ENCODE peak calls at places on chromosome 7, in four cellular contexts. V is OCI-M1, E is NCI-H1092 treated with DMSO at 0.1 percent for 48 hours, R is NCI-H1694. Q is an unnamed sample.
A peak's percentile ranks its signal among the peaks of the same experiment; 100 is the strongest.

GRCh38 chr7:26813426-26813825 is 51.0 kb downstream of the SKAP2 start:
- DNase-seq in R (no peak), E (no peak), V (no peak), Q (no peak)

GRCh38 chr7:24883632-24884013 is 96.4 kb downstream of the OSBPL3 start:
- DNase-seq in E (no peak), V (no peak), R (no peak), Q (no peak)

GRCh38 chr7:6614941-6615737 is at the start of gene ZNF853:
- DNase-seq in E (no peak), R (no peak), V (no peak), Q (no peak)

GRCh38 chr7:132390705-132391104 is 185.6 kb downstream of the PLXNA4 start:
- DNase-seq in R (no peak), V (no peak), E (no peak), Q (no peak)

GRCh38 chr7:116348356-116348755 is 138.0 kb downstream of the TES start:
- DNase-seq in R (no peak), E (no peak), V (no peak), Q (no peak)

GRCh38 chr7:99129001-99129400 is 14.9 kb downstream of the SMURF1 start:
- DNase-seq in E (no peak), R (no peak), V (no peak), Q (no peak)

GRCh38 chr7:131095346-131095745 is 232.3 kb upstream of the MKLN1 start:
- DNase-seq in E (no peak), R (no peak), V (no peak), Q (no peak)

GRCh38 chr7:8724080-8724718 is 290.8 kb downstream of the NXPH1 start:
- DNase-seq in R (peak; percentile 79), E (peak; percentile 69), V (peak; percentile 71), Q (peak; percentile 30)

GRCh38 chr7:29328050-29328449 is 133.5 kb downstream of the CHN2 start:
- DNase-seq in R (no peak), V (peak; percentile 64), E (peak; percentile 63), Q (no peak)

GRCh38 chr7:106744507-106745180 is 83.7 kb upstream of the CCDC71L start:
- DNase-seq in R (no peak), E (no peak), V (peak; percentile 8), Q (no peak)

GRCh38 chr7:22357311-22358175 is 589 bp upstream of the RAPGEF5 start:
- DNase-seq in V (no peak), E (peak; percentile 47), R (no peak), Q (no peak)

GRCh38 chr7:28981282-28981555 is 23.1 kb upstream of the TRIL start:
- DNase-seq in E (no peak), V (no peak), R (no peak), Q (no peak)

GRCh38 chr7:132991615-132992587 is 90.0 kb downstream of the CHCHD3 start:
- DNase-seq in E (no peak), V (no peak), R (no peak), Q (no peak)

GRCh38 chr7:14303536-14303935 is 314.1 kb upstream of the ETV1 start:
- DNase-seq in V (no peak), E (no peak), R (no peak), Q (no peak)

GRCh38 chr7:107725138-107725740 is 18.7 kb upstream of the CBLL1 start:
- DNase-seq in E (peak; percentile 43), V (peak; percentile 61), R (peak; percentile 51), Q (peak; percentile 49)

GRCh38 chr7:39083781-39084180 is 106.1 kb downstream of the POU6F2 start:
- DNase-seq in E (peak; percentile 87), R (no peak), V (no peak), Q (no peak)

GRCh38 chr7:111633878-111634277 is 71.6 kb upstream of the IMMP2L start:
- DNase-seq in E (no peak), R (no peak), V (no peak), Q (peak; percentile 57)

GRCh38 chr7:39504963-39505362 is 61.2 kb upstream of the YAE1 start:
- DNase-seq in R (no peak), V (peak; percentile 56), E (no peak), Q (no peak)

GRCh38 chr7:50212666-50213621 is 91.6 kb upstream of the IKZF1 start:
- DNase-seq in V (peak; percentile 44), E (no peak), R (no peak), Q (peak; percentile 100)

GRCh38 chr7:131522325-131522920 is 34.0 kb downstream of the PODXL start:
- DNase-seq in R (no peak), V (peak; percentile 64), E (no peak), Q (no peak)

GRCh38 chr7:4282434-4283223 is 399.5 kb upstream of the FOXK1 start:
- DNase-seq in R (no peak), V (no peak), E (no peak), Q (no peak)

GRCh38 chr7:114708646-114709045 is 213.2 kb upstream of the MDFIC start:
- DNase-seq in R (no peak), E (no peak), V (no peak), Q (no peak)

GRCh38 chr7:94129443-94130140 is 125.4 kb upstream of the BET1 start:
- DNase-seq in R (no peak), V (peak; percentile 37), E (no peak), Q (no peak)

GRCh38 chr7:149147072-149147729 is at the start of gene ZNF398:
- DNase-seq in R (no peak), V (peak; percentile 83), E (peak; percentile 90), Q (peak; percentile 78)

GRCh38 chr7:69790915-69791473 is 192.7 kb downstream of the AUTS2 start:
- DNase-seq in E (no peak), V (no peak), R (no peak), Q (no peak)

GRCh38 chr7:157692156-157693011 is 355.6 kb downstream of the DNAJB6 start:
- DNase-seq in E (peak; percentile 84), V (no peak), R (no peak), Q (no peak)

Q was measured in Kasumi-1.